ENCODE peak calls at places on chromosomes 16 and 17, in six cellular contexts. M, W, G, R, Z and E are unnamed samples.
A peak's percentile ranks its signal among the peaks of the same experiment; 100 is the strongest.

GRCh38 chr17:83186226-83186625 is 106.8 kb downstream of the METRNL start:
- DNase-seq in Z (peak; percentile 12), G (no peak), W (no peak), M (peak; percentile 51), R (no peak), E (no peak)

GRCh38 chr16:29312835-29313558 is 93.5 kb downstream of the NPIPB11 start:
- DNase-seq in M (no peak), G (no peak), Z (no peak), R (no peak), W (no peak), E (no peak)

GRCh38 chr16:68049448-68049847 is 26.4 kb downstream of the DUS2 start:
- DNase-seq in R (no peak), M (no peak), W (no peak), G (no peak), Z (no peak), E (no peak)

GRCh38 chr16:89161763-89162162 is 9.8 kb upstream of the CDH15 start:
- DNase-seq in G (no peak), M (no peak), Z (no peak), R (no peak), W (no peak), E (no peak)

GRCh38 chr17:63930951-63931575 is 1.1 kb downstream of the CD79B start:
- DNase-seq in W (no peak), Z (peak; percentile 54), M (peak; percentile 91), R (no peak), G (no peak), E (peak; percentile 80)

GRCh38 chr17:2277430-2278170 is 26.0 kb downstream of the SMG6 start:
- DNase-seq in R (no peak), Z (no peak), G (no peak), M (no peak), W (no peak), E (no peak)

GRCh38 chr16:49858200-49859129 is 2.6 kb upstream of the ZNF423 start:
- DNase-seq in M (peak; percentile 67), W (peak; percentile 48), Z (no peak), G (no peak), R (no peak), E (peak; percentile 70)

GRCh38 chr17:19021622-19022083 is 17.1 kb upstream of the FAM83G start:
- DNase-seq in R (no peak), Z (no peak), G (no peak), W (no peak), M (peak; percentile 74), E (peak; percentile 68)

GRCh38 chr17:1031711-1032110 is 34.8 kb downstream of the TIMM22 start:
- DNase-seq in Z (no peak), G (no peak), R (no peak), M (peak; percentile 78), W (peak; percentile 47), E (no peak)

GRCh38 chr16:48432136-48432535 is 46.9 kb upstream of the SIAH1 start:
- DNase-seq in G (no peak), M (no peak), W (no peak), Z (no peak), R (no peak), E (no peak)

GRCh38 chr17:31417051-31417792 is 25.7 kb downstream of the RAB11FIP4 start:
- DNase-seq in M (peak; percentile 27), G (no peak), W (no peak), R (peak; percentile 20), Z (no peak), E (no peak)

GRCh38 chr17:43891851-43892671 is 15.3 kb downstream of the MPP2 start:
- DNase-seq in M (peak; percentile 69), G (no peak), R (no peak), W (no peak), Z (no peak), E (no peak)

GRCh38 chr17:20086416-20087074 is 77.4 kb downstream of the SPECC1 start:
- DNase-seq in W (no peak), G (no peak), R (no peak), Z (no peak), M (no peak), E (no peak)

GRCh38 chr17:45705123-45706009 is 78.8 kb upstream of the CRHR1 start:
- DNase-seq in Z (no peak), R (peak; percentile 64), M (no peak), G (peak; percentile 4), W (no peak), E (peak; percentile 35)

GRCh38 chr17:47812146-47812920 is 9.3 kb downstream of the OSBPL7 start:
- DNase-seq in G (no peak), R (peak; percentile 43), W (no peak), M (peak; percentile 24), Z (no peak), E (no peak)

GRCh38 chr17:69447726-69448125 is 33.2 kb downstream of the MAP2K6 start:
- DNase-seq in M (no peak), Z (no peak), W (no peak), G (no peak), R (no peak), E (no peak)

GRCh38 chr16:2587891-2588565 is 50.2 kb downstream of the PDPK1 start:
- DNase-seq in M (no peak), W (no peak), R (no peak), Z (no peak), G (no peak), E (no peak)

GRCh38 chr17:44940321-44940720 is 7.3 kb downstream of the KIF18B start:
- DNase-seq in G (no peak), W (no peak), R (peak; percentile 66), Z (no peak), M (peak; percentile 34), E (no peak)

GRCh38 chr17:48643697-48644012 is 17.5 kb upstream of the HOXB9 start:
- DNase-seq in M (no peak), G (no peak), Z (no peak), W (no peak), R (peak; percentile 19), E (no peak)

GRCh38 chr16:64579712-64580111 is 542.2 kb downstream of the CDH11 start:
- DNase-seq in M (no peak), R (no peak), W (no peak), G (no peak), Z (no peak), E (no peak)

GRCh38 chr17:48011405-48012150 is 26.0 kb downstream of the COPZ2 start:
- DNase-seq in G (peak; percentile 40), W (no peak), M (peak; percentile 79), Z (no peak), R (peak; percentile 83), E (peak; percentile 68)

GRCh38 chr17:16215002-16215272 is 397 bp downstream of the NCOR1 start:
- DNase-seq in W (no peak), M (peak; percentile 61), G (no peak), Z (peak; percentile 31), R (peak; percentile 34), E (peak; percentile 53)

GRCh38 chr16:8716592-8716991 is 42.2 kb downstream of the ABAT start:
- DNase-seq in R (no peak), W (no peak), M (no peak), Z (no peak), G (no peak), E (no peak)

GRCh38 chr16:88448461-88449266 is 4.4 kb upstream of the ZFPM1 start:
- DNase-seq in M (no peak), Z (no peak), W (no peak), R (no peak), G (no peak), E (no peak)

GRCh38 chr17:258045-258734 is 76.7 kb upstream of the DOC2B start:
- DNase-seq in G (no peak), R (no peak), W (no peak), Z (no peak), M (no peak), E (peak; percentile 14)

GRCh38 chr16:30941600-30942420 is 7.1 kb upstream of the ORAI3 start:
- DNase-seq in W (peak; percentile 67), R (peak; percentile 70), M (peak; percentile 90), Z (no peak), G (peak; percentile 70), E (peak; percentile 80)

GRCh38 chr17:42969006-42969581 is 4.8 kb upstream of the AARSD1 start:
- DNase-seq in Z (no peak), W (no peak), R (no peak), M (no peak), G (no peak), E (no peak)

GRCh38 chr17:34122529-34122928 is 132.6 kb upstream of the CCL2 start:
- DNase-seq in M (no peak), G (no peak), W (no peak), Z (no peak), R (no peak), E (no peak)

GRCh38 chr16:70778901-70779309 is 22.1 kb downstream of the VAC14 start:
- DNase-seq in Z (peak; percentile 76), R (peak; percentile 78), W (peak; percentile 57), M (peak; percentile 86), G (peak; percentile 83), E (peak; percentile 11)

GRCh38 chr17:79205688-79206205 is 131.1 kb downstream of the ENGASE start:
- DNase-seq in M (no peak), G (no peak), W (no peak), R (no peak), Z (no peak), E (no peak)

GRCh38 chr17:66493283-66494019 is 191.0 kb downstream of the PRKCA start:
- DNase-seq in M (no peak), R (no peak), G (peak; percentile 73), Z (no peak), W (no peak), E (no peak)

GRCh38 chr17:1644493-1645206 is 882 bp downstream of the SCARF1 start:
- DNase-seq in M (no peak), R (no peak), W (no peak), G (no peak), Z (no peak), E (peak; percentile 72)

GRCh38 chr17:20825539-20825938 is 217.3 kb downstream of the USP22 start:
- DNase-seq in G (no peak), W (no peak), Z (no peak), R (no peak), M (no peak), E (no peak)

GRCh38 chr17:63772801-63773271 is 561 bp downstream of the CCDC47 start:
- DNase-seq in G (no peak), M (no peak), R (no peak), W (no peak), Z (no peak), E (no peak)

GRCh38 chr17:81291662-81292061 is 3.4 kb downstream of the SLC38A10 start:
- DNase-seq in M (peak; percentile 83), W (peak; percentile 50), G (peak; percentile 28), Z (peak; percentile 63), R (no peak), E (peak; percentile 87)

GRCh38 chr16:21301168-21301894 is 23.2 kb upstream of the CRYM start:
- DNase-seq in Z (peak; percentile 88), M (peak; percentile 86), G (peak; percentile 43), W (peak; percentile 47), R (peak; percentile 81), E (peak; percentile 57)
- TF ChIP-seq CTCF in Z (no peak), M (peak; percentile 37), G (no peak), W (peak; percentile 31), R (no peak), E (no peak)

GRCh38 chr17:76359375-76359774 is 5.7 kb upstream of the PRPSAP1 start:
- DNase-seq in M (no peak), W (no peak), Z (no peak), R (no peak), G (no peak), E (no peak)
- TF ChIP-seq CTCF in M (no peak), W (no peak), Z (no peak), R (no peak), G (no peak), E (no peak)

GRCh38 chr16:661184-661821 is 6.6 kb upstream of the RHOT2 start:
- DNase-seq in Z (no peak), W (no peak), M (no peak), R (no peak), G (no peak), E (no peak)
- TF ChIP-seq CTCF in Z (no peak), W (no peak), M (no peak), R (no peak), G (peak; percentile 2), E (no peak)

GRCh38 chr17:4785311-4786110 is 653 bp downstream of the VMO1 start:
- DNase-seq in R (no peak), G (no peak), Z (no peak), W (no peak), M (peak; percentile 41), E (no peak)
- TF ChIP-seq CTCF in R (no peak), G (no peak), Z (no peak), W (no peak), M (no peak), E (no peak)